ENCODE peak calls at places on chromosomes 7 and 10, in five cellular contexts. Q is body of pancreas, Z is uterus, J is transverse colon, T is HCT116. R is an unnamed sample.

GRCh38 chr10:86521620-86522384 is at the start of gene WAPL:
- DNase-seq in Q (peak), Z (peak), J (peak), T (peak), R (peak)

GRCh38 chr10:20622522-20623270 is 274.4 kb downstream of the NEBL start:
- DNase-seq in Q (no peak), Z (no peak), J (no peak), T (no peak), R (no peak)

GRCh38 chr10:98435178-98435577 is 11.6 kb downstream of the HPS1 start:
- DNase-seq in Q (no peak), Z (no peak), J (no peak), T (no peak), R (no peak)

GRCh38 chr10:67697646-67698245 is 1.8 kb upstream of the CTNNA3 start:
- DNase-seq in Q (peak), Z (no peak), J (no peak), T (peak), R (peak)

GRCh38 chr10:15751048-15751447 is 31.3 kb upstream of the ITGA8 start:
- DNase-seq in Q (no peak), Z (no peak), J (no peak), T (no peak), R (no peak)

GRCh38 chr10:90051053-90051452 is 349.7 kb downstream of the KIF20B start:
- DNase-seq in Q (no peak), Z (no peak), J (no peak), T (no peak), R (no peak)

GRCh38 chr7:6430271-6430940 is 17.3 kb downstream of the DAGLB start:
- DNase-seq in Q (no peak), Z (no peak), J (no peak), T (no peak), R (peak)

GRCh38 chr10:77746313-77746712 is 108.7 kb upstream of the KCNMA1 start:
- DNase-seq in Q (no peak), Z (no peak), J (no peak), T (no peak), R (no peak)

GRCh38 chr7:104341545-104341944 is 13.1 kb downstream of the LHFPL3 start:
- DNase-seq in Q (no peak), Z (no peak), J (no peak), T (no peak), R (no peak)

GRCh38 chr10:83677795-83678194 is 461.5 kb upstream of the GHITM start:
- DNase-seq in Q (no peak), Z (peak), J (no peak), T (no peak), R (no peak)

GRCh38 chr7:157139142-157140117 is 704 bp downstream of the UBE3C start:
- DNase-seq in Q (peak), Z (peak), J (peak), T (no peak), R (peak)

GRCh38 chr7:133730360-133730759 is 396.8 kb upstream of the LRGUK start:
- DNase-seq in Q (no peak), Z (no peak), J (no peak), T (no peak), R (no peak)

GRCh38 chr7:102287465-102288146 is 938 bp downstream of the SH2B2 start:
- DNase-seq in Q (peak), Z (peak), J (peak), T (no peak), R (peak)

GRCh38 chr10:113708640-113709039 is 28.9 kb downstream of the CASP7 start:
- DNase-seq in Q (no peak), Z (no peak), J (no peak), T (no peak), R (no peak)

GRCh38 chr7:78434281-78434680 is 635.7 kb downstream of the PHTF2 start:
- DNase-seq in Q (no peak), Z (no peak), J (no peak), T (no peak), R (no peak)

GRCh38 chr7:158355456-158356065 is 232.1 kb downstream of the PTPRN2 start:
- DNase-seq in Q (no peak), Z (no peak), J (no peak), T (peak), R (peak)

GRCh38 chr7:142445019-142445686 is 187.3 kb upstream of the PRSS58 start:
- DNase-seq in Q (no peak), Z (no peak), J (no peak), T (peak), R (no peak)

GRCh38 chr7:108167460-108167859 is 37.3 kb upstream of the LAMB4 start:
- DNase-seq in Q (no peak), Z (no peak), J (no peak), T (no peak), R (no peak)

GRCh38 chr10:9895981-9896380 is 1121.7 kb upstream of the CELF2 start:
- DNase-seq in Q (no peak), Z (no peak), J (no peak), T (no peak), R (no peak)

GRCh38 chr7:12590559-12590958 is 20.0 kb downstream of the SCIN start:
- DNase-seq in Q (no peak), Z (no peak), J (no peak), T (no peak), R (no peak)

GRCh38 chr10:47254611-47255010 is 45.4 kb upstream of the GDF10 start:
- DNase-seq in Q (peak), Z (no peak), J (no peak), T (no peak), R (no peak)

GRCh38 chr10:128875955-128876354 is 591.1 kb upstream of the MGMT start:
- DNase-seq in Q (no peak), Z (peak), J (no peak), T (no peak), R (no peak)

GRCh38 chr7:139505563-139505962 is 17.9 kb upstream of the CLEC2L start:
- DNase-seq in Q (no peak), Z (no peak), J (no peak), T (peak), R (no peak)

GRCh38 chr10:35331894-35332640 is 4.2 kb upstream of the CCNY start:
- DNase-seq in Q (no peak), Z (no peak), J (no peak), T (peak), R (peak)

GRCh38 chr7:80550005-80550404 is 38.1 kb upstream of the GNAT3 start:
- DNase-seq in Q (no peak), Z (no peak), J (no peak), T (no peak), R (no peak)

GRCh38 chr10:48439581-48440041 is 133.1 kb downstream of the MAPK8 start:
- DNase-seq in Q (peak), Z (no peak), J (peak), T (no peak), R (no peak)

GRCh38 chr7:5673125-5673524 is 108.3 kb downstream of the RNF216 start:
- DNase-seq in Q (no peak), Z (no peak), J (no peak), T (no peak), R (no peak)

GRCh38 chr10:65570143-65571010 is 1355.5 kb upstream of the LRRTM3 start:
- DNase-seq in Q (peak), Z (no peak), J (peak), T (peak), R (no peak)

GRCh38 chr10:124864421-124865193 is 63.0 kb downstream of the ABRAXAS2 start:
- DNase-seq in Q (peak), Z (no peak), J (peak), T (peak), R (peak)

GRCh38 chr10:30775779-30776591 is 146.4 kb upstream of the LYZL2 start:
- DNase-seq in Q (no peak), Z (no peak), J (peak), T (no peak), R (no peak)

GRCh38 chr10:127968027-127968441 is 61.1 kb downstream of the PTPRE start:
- DNase-seq in Q (no peak), Z (no peak), J (no peak), T (no peak), R (no peak)

GRCh38 chr7:127628445-127628844 is 10.5 kb upstream of the PAX4 start:
- DNase-seq in Q (no peak), Z (no peak), J (no peak), T (no peak), R (no peak)

GRCh38 chr10:74056081-74056818 is 58.3 kb downstream of the VCL start:
- DNase-seq in Q (peak), Z (no peak), J (no peak), T (peak), R (no peak)

GRCh38 chr10:82883588-82883987 is 1008.6 kb downstream of the NRG3 start:
- DNase-seq in Q (no peak), Z (no peak), J (no peak), T (no peak), R (no peak)

GRCh38 chr10:29627201-29628105 is 7.3 kb downstream of the SVIL start:
- DNase-seq in Q (no peak), Z (no peak), J (no peak), T (no peak), R (peak)

GRCh38 chr7:105876964-105877601 is 684 bp upstream of the ATXN7L1 start:
- DNase-seq in Q (peak), Z (peak), J (peak), T (peak), R (peak)
- TF ChIP-seq POLR2A in Q (no peak), Z (no peak), J (peak), T (no peak), R (no peak)

GRCh38 chr7:2821161-2821841 is 22.8 kb downstream of the GNA12 start:
- DNase-seq in Q (peak), Z (no peak), J (no peak), T (no peak), R (no peak)

GRCh38 chr7:2821842-2822507 is 22.1 kb downstream of the GNA12 start:
- DNase-seq in Q (no peak), Z (no peak), J (no peak), T (no peak), R (no peak)

GRCh38 chr7:2819954-2820397 is 24.1 kb downstream of the GNA12 start:
- DNase-seq in Q (no peak), Z (no peak), J (no peak), T (no peak), R (no peak)

GRCh38 chr7:2819161-2819953 is 24.8 kb downstream of the GNA12 start:
- DNase-seq in Q (peak), Z (no peak), J (no peak), T (no peak), R (no peak)

GRCh38 chr7:2820508-2820934 is 23.6 kb downstream of the GNA12 start:
- DNase-seq in Q (peak), Z (peak), J (peak), T (no peak), R (peak)
- H3K27ac ChIP-seq in Q (peak), Z (peak), J (peak), T (no peak), R (no peak)

GRCh38 chr7:44217852-44218402 is 17.1 kb downstream of the YKT6 start:
- DNase-seq in Q (no peak), Z (no peak), J (no peak), T (no peak), R (no peak)
- H3K4me3 ChIP-seq in Q (no peak), Z (no peak), J (no peak), T (no peak), R (no peak)

GRCh38 chr7:150716939-150717338 is 526 bp downstream of the GIMAP1 start:
- DNase-seq in Q (no peak), Z (no peak), J (no peak), T (no peak), R (no peak)

GRCh38 chr7:150717821-150718420 is 1.5 kb downstream of the GIMAP1 start:
- DNase-seq in Q (no peak), Z (no peak), J (no peak), T (no peak), R (no peak)

GRCh38 chr7:150715738-150716137 is 675 bp upstream of the GIMAP1 start:
- DNase-seq in Q (no peak), Z (no peak), J (no peak), T (no peak), R (no peak)

GRCh38 chr7:150715293-150715692 is 1.1 kb upstream of the GIMAP1 start:
- DNase-seq in Q (no peak), Z (no peak), J (no peak), T (no peak), R (no peak)

DNA sequence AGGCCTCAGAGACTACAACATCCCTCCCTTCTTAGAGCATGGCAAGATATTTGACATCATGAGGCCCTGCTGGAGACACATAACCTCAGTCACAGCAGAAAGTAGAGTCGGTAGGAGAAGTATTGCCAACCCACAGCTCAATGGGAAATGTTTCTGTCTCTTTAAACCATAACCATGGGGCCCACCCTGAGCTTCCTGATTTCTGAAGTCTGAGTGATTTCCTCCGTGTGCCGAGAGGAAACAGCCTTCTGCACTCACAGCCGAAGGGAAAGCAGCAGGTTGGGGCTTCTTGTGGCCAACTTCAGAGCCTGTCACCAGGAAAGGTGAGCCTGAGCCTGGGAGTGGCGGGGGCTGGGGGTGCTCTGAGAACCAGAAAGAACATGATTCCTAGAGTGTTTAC is at the start of gene GIMAP1:
- DNase-seq in Q (no peak), Z (no peak), J (peak), T (no peak), R (peak)
- TF ChIP-seq POLR2A in Q (peak), Z (peak), J (peak), T (no peak), R (peak)

GRCh38 chr10:110401401-110402076 is 96.2 kb upstream of the DUSP5 start:
- DNase-seq in Q (no peak), Z (no peak), J (no peak), T (no peak), R (no peak)
- H3K27ac ChIP-seq in Q (no peak), Z (no peak), J (no peak), T (no peak), R (no peak)

GRCh38 chr7:26461508-26461907 is 169.8 kb downstream of the SNX10 start:
- DNase-seq in Q (no peak), Z (no peak), J (no peak), T (no peak), R (no peak)

GRCh38 chr7:26459794-26460193 is 168.1 kb downstream of the SNX10 start:
- DNase-seq in Q (no peak), Z (no peak), J (no peak), T (no peak), R (no peak)

GRCh38 chr7:26457702-26458327 is 166.2 kb downstream of the SNX10 start:
- DNase-seq in Q (no peak), Z (no peak), J (no peak), T (no peak), R (no peak)

GRCh38 chr7:26458751-26459150 is 167.1 kb downstream of the SNX10 start:
- DNase-seq in Q (no peak), Z (no peak), J (no peak), T (no peak), R (no peak)

GRCh38 chr7:26460326-26460725 is 168.7 kb downstream of the SNX10 start:
- DNase-seq in Q (no peak), Z (no peak), J (no peak), T (no peak), R (no peak)
- H3K4me3 ChIP-seq in Q (no peak), Z (no peak), J (no peak), T (no peak), R (no peak)

GRCh38 chr10:133394064-133394663 is at the start of gene MTG1:
- DNase-seq in Q (peak), Z (peak), J (peak), T (peak), R (peak)
- TF ChIP-seq POLR2A in Q (peak), Z (peak), J (peak), T (peak), R (peak)

DNA sequence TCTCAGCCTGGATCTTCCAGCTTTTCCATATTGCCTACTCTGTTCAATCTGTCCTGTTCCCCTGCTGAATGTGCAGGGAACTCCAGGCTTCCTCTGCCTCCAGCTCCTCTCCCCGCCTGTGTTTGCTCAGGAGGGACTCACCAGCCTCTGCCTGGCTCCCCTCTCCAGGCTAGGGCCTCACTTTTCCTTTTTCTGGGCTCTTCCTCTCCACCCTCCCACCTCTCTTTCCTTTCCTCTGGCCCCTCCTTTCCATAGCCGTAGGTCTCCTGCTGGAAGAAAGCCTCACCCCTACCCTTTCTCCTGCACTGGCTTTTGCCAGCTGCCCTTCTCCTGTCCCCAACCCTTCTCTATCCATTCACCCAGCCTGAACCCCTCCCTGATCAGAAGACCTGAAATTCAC is 25.0 kb downstream of the PILRA start:
- DNase-seq in Q (no peak), Z (no peak), J (no peak), T (no peak), R (no peak)
- H3K27ac ChIP-seq in Q (no peak), Z (no peak), J (no peak), T (no peak), R (no peak)

R was measured in adrenal gland.